ENCODE peak calls at places on chromosomes 12 and 14, in eight cellular contexts. One of them, this sample, is unnamed.

GRCh38 chr12:23628836-23629235 is 320.6 kb downstream of the SOX5 start:
- DNase-seq in activated CD8-positive, alpha-beta memory T cell treated with anti-CD3 and anti-CD28 coated beads for 1 hour: no peak
- DNase-seq in substantia nigra: no peak
- DNase-seq in SK-N-SH: no peak
- DNase-seq in H7: no peak
- DNase-seq in activated CD4-positive, alpha-beta T cell treated with anti-CD3 and anti-CD28 coated beads, Interleukin-2, amount 10 ng/mL, durations not matched to agents 7 days and 5 days: no peak
- DNase-seq in stimulated activated CD8-positive, alpha-beta memory T cell treated with anti-CD3 and anti-CD28 coated beads, Interleukin-12 subunit alpha, Interleukin-12 subunit beta, amount 100 ng/mL, for 1 hour: no peak
- DNase-seq in astrocyte of the spinal cord: no peak
- DNase-seq in this sample: no peak

GRCh38 chr12:104930388-104931326 is 27.4 kb downstream of the SLC41A2 start:
- DNase-seq in activated CD8-positive, alpha-beta memory T cell treated with anti-CD3 and anti-CD28 coated beads for 1 hour: no peak
- DNase-seq in astrocyte of the spinal cord: no peak
- DNase-seq in activated CD4-positive, alpha-beta T cell treated with anti-CD3 and anti-CD28 coated beads, Interleukin-2, amount 10 ng/mL, durations not matched to agents 7 days and 5 days: no peak
- DNase-seq in SK-N-SH: no peak
- DNase-seq in stimulated activated CD8-positive, alpha-beta memory T cell treated with anti-CD3 and anti-CD28 coated beads, Interleukin-12 subunit alpha, Interleukin-12 subunit beta, amount 100 ng/mL, for 1 hour: no peak
- DNase-seq in H7: no peak
- DNase-seq in substantia nigra: no peak
- DNase-seq in this sample: no peak

GRCh38 chr12:95622879-95623278 is 71.6 kb upstream of the USP44 start:
- DNase-seq in astrocyte of the spinal cord: no peak
- DNase-seq in stimulated activated CD8-positive, alpha-beta memory T cell treated with anti-CD3 and anti-CD28 coated beads, Interleukin-12 subunit alpha, Interleukin-12 subunit beta, amount 100 ng/mL, for 1 hour: no peak
- DNase-seq in H7: no peak
- DNase-seq in activated CD8-positive, alpha-beta memory T cell treated with anti-CD3 and anti-CD28 coated beads for 1 hour: no peak
- DNase-seq in substantia nigra: no peak
- DNase-seq in activated CD4-positive, alpha-beta T cell treated with anti-CD3 and anti-CD28 coated beads, Interleukin-2, amount 10 ng/mL, durations not matched to agents 7 days and 5 days: no peak
- DNase-seq in SK-N-SH: no peak
- DNase-seq in this sample: no peak

GRCh38 chr14:59101441-59101840 is 87.0 kb upstream of the DAAM1 start:
- DNase-seq in substantia nigra: no peak
- DNase-seq in stimulated activated CD8-positive, alpha-beta memory T cell treated with anti-CD3 and anti-CD28 coated beads, Interleukin-12 subunit alpha, Interleukin-12 subunit beta, amount 100 ng/mL, for 1 hour: no peak
- DNase-seq in activated CD4-positive, alpha-beta T cell treated with anti-CD3 and anti-CD28 coated beads, Interleukin-2, amount 10 ng/mL, durations not matched to agents 7 days and 5 days: no peak
- DNase-seq in SK-N-SH: no peak
- DNase-seq in astrocyte of the spinal cord: peak
- DNase-seq in activated CD8-positive, alpha-beta memory T cell treated with anti-CD3 and anti-CD28 coated beads for 1 hour: no peak
- DNase-seq in H7: no peak
- DNase-seq in this sample: no peak

GRCh38 chr12:52183544-52183910 is 8.3 kb downstream of the KRT80 start:
- DNase-seq in activated CD4-positive, alpha-beta T cell treated with anti-CD3 and anti-CD28 coated beads, Interleukin-2, amount 10 ng/mL, durations not matched to agents 7 days and 5 days: no peak
- DNase-seq in stimulated activated CD8-positive, alpha-beta memory T cell treated with anti-CD3 and anti-CD28 coated beads, Interleukin-12 subunit alpha, Interleukin-12 subunit beta, amount 100 ng/mL, for 1 hour: no peak
- DNase-seq in astrocyte of the spinal cord: no peak
- DNase-seq in substantia nigra: no peak
- DNase-seq in activated CD8-positive, alpha-beta memory T cell treated with anti-CD3 and anti-CD28 coated beads for 1 hour: no peak
- DNase-seq in H7: peak
- DNase-seq in SK-N-SH: no peak
- DNase-seq in this sample: no peak

GRCh38 chr14:99605299-99605961 is 1.4 kb upstream of the CCDC85C start:
- DNase-seq in SK-N-SH: peak
- DNase-seq in activated CD4-positive, alpha-beta T cell treated with anti-CD3 and anti-CD28 coated beads, Interleukin-2, amount 10 ng/mL, durations not matched to agents 7 days and 5 days: peak
- DNase-seq in stimulated activated CD8-positive, alpha-beta memory T cell treated with anti-CD3 and anti-CD28 coated beads, Interleukin-12 subunit alpha, Interleukin-12 subunit beta, amount 100 ng/mL, for 1 hour: peak
- DNase-seq in H7: peak
- DNase-seq in astrocyte of the spinal cord: peak
- DNase-seq in substantia nigra: peak
- DNase-seq in activated CD8-positive, alpha-beta memory T cell treated with anti-CD3 and anti-CD28 coated beads for 1 hour: peak
- DNase-seq in this sample: peak

GRCh38 chr12:104702565-104703139 is 245.9 kb downstream of the CHST11 start:
- DNase-seq in SK-N-SH: no peak
- DNase-seq in substantia nigra: no peak
- DNase-seq in astrocyte of the spinal cord: peak
- DNase-seq in stimulated activated CD8-positive, alpha-beta memory T cell treated with anti-CD3 and anti-CD28 coated beads, Interleukin-12 subunit alpha, Interleukin-12 subunit beta, amount 100 ng/mL, for 1 hour: no peak
- DNase-seq in activated CD8-positive, alpha-beta memory T cell treated with anti-CD3 and anti-CD28 coated beads for 1 hour: no peak
- DNase-seq in activated CD4-positive, alpha-beta T cell treated with anti-CD3 and anti-CD28 coated beads, Interleukin-2, amount 10 ng/mL, durations not matched to agents 7 days and 5 days: no peak
- DNase-seq in H7: no peak
- DNase-seq in this sample: no peak

GRCh38 chr14:94288610-94289465 is 4.2 kb downstream of the SERPINA10 start:
- DNase-seq in activated CD4-positive, alpha-beta T cell treated with anti-CD3 and anti-CD28 coated beads, Interleukin-2, amount 10 ng/mL, durations not matched to agents 7 days and 5 days: no peak
- DNase-seq in activated CD8-positive, alpha-beta memory T cell treated with anti-CD3 and anti-CD28 coated beads for 1 hour: no peak
- DNase-seq in substantia nigra: no peak
- DNase-seq in stimulated activated CD8-positive, alpha-beta memory T cell treated with anti-CD3 and anti-CD28 coated beads, Interleukin-12 subunit alpha, Interleukin-12 subunit beta, amount 100 ng/mL, for 1 hour: no peak
- DNase-seq in H7: peak
- DNase-seq in SK-N-SH: no peak
- DNase-seq in astrocyte of the spinal cord: no peak
- DNase-seq in this sample: no peak

GRCh38 chr12:124744659-124745467 is 118.8 kb downstream of the SCARB1 start:
- DNase-seq in astrocyte of the spinal cord: no peak
- DNase-seq in SK-N-SH: peak
- DNase-seq in H7: peak
- DNase-seq in stimulated activated CD8-positive, alpha-beta memory T cell treated with anti-CD3 and anti-CD28 coated beads, Interleukin-12 subunit alpha, Interleukin-12 subunit beta, amount 100 ng/mL, for 1 hour: no peak
- DNase-seq in activated CD4-positive, alpha-beta T cell treated with anti-CD3 and anti-CD28 coated beads, Interleukin-2, amount 10 ng/mL, durations not matched to agents 7 days and 5 days: no peak
- DNase-seq in substantia nigra: no peak
- DNase-seq in activated CD8-positive, alpha-beta memory T cell treated with anti-CD3 and anti-CD28 coated beads for 1 hour: no peak
- DNase-seq in this sample: no peak

This sample was measured in activated gamma-delta T cell treated with anti-CD3 and anti-CD28 coated beads, Interleukin-2, amount 50 U/mL, for 16 hours.